ENCODE peak calls at places on chromosome 2, in five cellular contexts. One of them, this sample, is unnamed.
A peak's percentile ranks its signal among the peaks of the same experiment; 100 is the strongest.

GRCh38 chr2:12119841-12120240 is 373.4 kb downstream of the LPIN1 start:
- DNase-seq in anterior cingulate cortex: no peak
- DNase-seq in A549: no peak
- DNase-seq in HFFc6: peak; percentile 60
- DNase-seq in CD8-positive, alpha-beta memory T cell: no peak
- DNase-seq in this sample: no peak

GRCh38 chr2:81645750-81646301 is 1341.3 kb upstream of the LRRTM1 start:
- DNase-seq in CD8-positive, alpha-beta memory T cell: no peak
- DNase-seq in anterior cingulate cortex: no peak
- DNase-seq in HFFc6: no peak
- DNase-seq in A549: no peak
- DNase-seq in this sample: no peak

GRCh38 chr2:172704072-172704936 is 31.3 kb upstream of the RAPGEF4 start:
- DNase-seq in A549: peak; percentile 38
- DNase-seq in HFFc6: peak; percentile 37
- DNase-seq in CD8-positive, alpha-beta memory T cell: no peak
- DNase-seq in anterior cingulate cortex: no peak
- DNase-seq in this sample: no peak

GRCh38 chr2:26648516-26648915 is 7.3 kb upstream of the CIB4 start:
- DNase-seq in A549: no peak
- DNase-seq in CD8-positive, alpha-beta memory T cell: no peak
- DNase-seq in anterior cingulate cortex: no peak
- DNase-seq in HFFc6: no peak
- DNase-seq in this sample: no peak

GRCh38 chr2:26558271-26559043 is 80.5 kb upstream of the OTOF start:
- DNase-seq in CD8-positive, alpha-beta memory T cell: no peak
- DNase-seq in anterior cingulate cortex: no peak
- DNase-seq in A549: no peak
- DNase-seq in HFFc6: no peak
- DNase-seq in this sample: no peak

GRCh38 chr2:946073-947005 is 4.3 kb upstream of the SNTG2 start:
- DNase-seq in anterior cingulate cortex: no peak
- DNase-seq in HFFc6: no peak
- DNase-seq in A549: no peak
- DNase-seq in CD8-positive, alpha-beta memory T cell: no peak
- DNase-seq in this sample: no peak

GRCh38 chr2:144501118-144501517 is 18.8 kb downstream of the ZEB2 start:
- DNase-seq in A549: no peak
- DNase-seq in CD8-positive, alpha-beta memory T cell: no peak
- DNase-seq in HFFc6: no peak
- DNase-seq in anterior cingulate cortex: no peak
- DNase-seq in this sample: no peak

GRCh38 chr2:126825306-126825705 is 73.4 kb upstream of the TEX51 start:
- DNase-seq in CD8-positive, alpha-beta memory T cell: no peak
- DNase-seq in HFFc6: no peak
- DNase-seq in A549: no peak
- DNase-seq in anterior cingulate cortex: peak; percentile 15
- DNase-seq in this sample: no peak

GRCh38 chr2:30926606-30927005 is 119.4 kb upstream of the CAPN13 start:
- DNase-seq in A549: no peak
- DNase-seq in CD8-positive, alpha-beta memory T cell: no peak
- DNase-seq in anterior cingulate cortex: no peak
- DNase-seq in HFFc6: no peak
- DNase-seq in this sample: no peak

GRCh38 chr2:32562906-32563305 is 64.9 kb upstream of the TTC27 start:
- DNase-seq in HFFc6: no peak
- DNase-seq in A549: no peak
- DNase-seq in anterior cingulate cortex: no peak
- DNase-seq in CD8-positive, alpha-beta memory T cell: no peak
- DNase-seq in this sample: no peak

GRCh38 chr2:120765911-120766757 is 30.5 kb downstream of the GLI2 start:
- DNase-seq in HFFc6: peak; percentile 90
- DNase-seq in A549: no peak
- DNase-seq in anterior cingulate cortex: no peak
- DNase-seq in CD8-positive, alpha-beta memory T cell: no peak
- DNase-seq in this sample: no peak

GRCh38 chr2:207449673-207450072 is 80.1 kb upstream of the CREB1 start:
- DNase-seq in HFFc6: no peak
- DNase-seq in CD8-positive, alpha-beta memory T cell: no peak
- DNase-seq in anterior cingulate cortex: no peak
- DNase-seq in A549: no peak
- DNase-seq in this sample: no peak

GRCh38 chr2:70638561-70638960 is 84.9 kb upstream of the TGFA start:
- DNase-seq in HFFc6: no peak
- DNase-seq in A549: no peak
- DNase-seq in CD8-positive, alpha-beta memory T cell: no peak
- DNase-seq in anterior cingulate cortex: no peak
- DNase-seq in this sample: no peak

GRCh38 chr2:216532562-216532961 is 33.9 kb downstream of the RPL37A start:
- DNase-seq in A549: no peak
- DNase-seq in HFFc6: no peak
- DNase-seq in anterior cingulate cortex: no peak
- DNase-seq in CD8-positive, alpha-beta memory T cell: no peak
- DNase-seq in this sample: no peak

GRCh38 chr2:62333961-62334360 is 138.0 kb downstream of the B3GNT2 start:
- DNase-seq in anterior cingulate cortex: no peak
- DNase-seq in CD8-positive, alpha-beta memory T cell: no peak
- DNase-seq in HFFc6: no peak
- DNase-seq in A549: no peak
- DNase-seq in this sample: no peak

GRCh38 chr2:235421618-235422017 is 72.2 kb upstream of the AGAP1 start:
- DNase-seq in HFFc6: no peak
- DNase-seq in anterior cingulate cortex: no peak
- DNase-seq in CD8-positive, alpha-beta memory T cell: no peak
- DNase-seq in A549: no peak
- DNase-seq in this sample: no peak

GRCh38 chr2:174383796-174384195 is 11.7 kb upstream of the SCRN3 start:
- DNase-seq in CD8-positive, alpha-beta memory T cell: no peak
- DNase-seq in A549: no peak
- DNase-seq in HFFc6: no peak
- DNase-seq in anterior cingulate cortex: no peak
- DNase-seq in this sample: no peak

GRCh38 chr2:212908682-212909435 is 242.6 kb downstream of the IKZF2 start:
- DNase-seq in anterior cingulate cortex: no peak
- DNase-seq in CD8-positive, alpha-beta memory T cell: no peak
- DNase-seq in HFFc6: no peak
- DNase-seq in A549: no peak
- DNase-seq in this sample: no peak

GRCh38 chr2:183759033-183759432 is 634.8 kb downstream of the NUP35 start:
- DNase-seq in CD8-positive, alpha-beta memory T cell: no peak
- DNase-seq in anterior cingulate cortex: no peak
- DNase-seq in A549: no peak
- DNase-seq in HFFc6: no peak
- DNase-seq in this sample: no peak

GRCh38 chr2:216004408-216005283 is 8.7 kb downstream of the MREG start:
- DNase-seq in HFFc6: no peak
- DNase-seq in anterior cingulate cortex: no peak
- DNase-seq in CD8-positive, alpha-beta memory T cell: no peak
- DNase-seq in A549: no peak
- DNase-seq in this sample: no peak

GRCh38 chr2:134399096-134399495 is 145.2 kb downstream of the MGAT5 start:
- DNase-seq in HFFc6: no peak
- DNase-seq in anterior cingulate cortex: no peak
- DNase-seq in CD8-positive, alpha-beta memory T cell: no peak
- DNase-seq in A549: no peak
- DNase-seq in this sample: no peak

GRCh38 chr2:33375054-33375453 is 101.4 kb upstream of the RASGRP3 start:
- DNase-seq in anterior cingulate cortex: no peak
- DNase-seq in A549: no peak
- DNase-seq in HFFc6: peak; percentile 48
- DNase-seq in CD8-positive, alpha-beta memory T cell: no peak
- DNase-seq in this sample: no peak

GRCh38 chr2:204108874-204109295 is 172.3 kb downstream of the ICOS start:
- DNase-seq in HFFc6: no peak
- DNase-seq in CD8-positive, alpha-beta memory T cell: no peak
- DNase-seq in A549: no peak
- DNase-seq in anterior cingulate cortex: no peak
- DNase-seq in this sample: no peak